ENCODE peak calls at places on chromosomes 6 and 20, in five cellular contexts. I is RCC 7860, A is RWPE1, C is T follicular helper cell, Q is mesenteric fat pad. E is an unnamed sample.

GRCh38 chr6:35491558-35492541 is 5.0 kb downstream of the TEAD3 start:
- DNase-seq in I (no peak), A (no peak), C (no peak), Q (no peak), E (peak; percentile 60)

GRCh38 chr6:37083243-37084138 is 78.0 kb downstream of the FGD2 start:
- DNase-seq in I (no peak), A (peak; percentile 77), C (no peak), Q (no peak), E (no peak)

GRCh38 chr20:44758247-44759101 is 12.8 kb downstream of the KCNK15 start:
- DNase-seq in I (no peak), A (no peak), C (no peak), Q (no peak), E (no peak)

GRCh38 chr20:25336561-25337422 is 53.8 kb downstream of the ABHD12 start:
- DNase-seq in I (no peak), A (peak; percentile 73), C (no peak), Q (no peak), E (no peak)

GRCh38 chr6:103167345-103167744 is 1692.4 kb downstream of the HACE1 start:
- DNase-seq in I (no peak), A (no peak), C (no peak), Q (no peak), E (no peak)

GRCh38 chr6:13764996-13765395 is 49.4 kb downstream of the MCUR1 start:
- DNase-seq in I (no peak), A (no peak), C (no peak), Q (peak; percentile 37), E (no peak)

GRCh38 chr6:156971153-156971882 is 194.1 kb downstream of the ARID1B start:
- DNase-seq in I (no peak), A (no peak), C (no peak), Q (no peak), E (no peak)

GRCh38 chr6:42339991-42340401 is 111.7 kb downstream of the TRERF1 start:
- DNase-seq in I (no peak), A (peak; percentile 76), C (no peak), Q (no peak), E (no peak)

GRCh38 chr6:36069573-36069972 is 42.0 kb downstream of the MAPK14 start:
- DNase-seq in I (no peak), A (no peak), C (no peak), Q (no peak), E (no peak)

GRCh38 chr6:77880501-77880900 is 227.7 kb downstream of the MEI4 start:
- DNase-seq in I (no peak), A (no peak), C (no peak), Q (no peak), E (no peak)

GRCh38 chr6:45084257-45084656 is 243.9 kb upstream of the RUNX2 start:
- DNase-seq in I (no peak), A (no peak), C (no peak), Q (no peak), E (no peak)

GRCh38 chr6:14079433-14079832 is 38.1 kb upstream of the CD83 start:
- DNase-seq in I (peak; percentile 29), A (peak; percentile 19), C (no peak), Q (peak; percentile 68), E (no peak)

GRCh38 chr6:47298475-47298874 is 11.2 kb downstream of the TNFRSF21 start:
- DNase-seq in I (no peak), A (no peak), C (no peak), Q (no peak), E (peak; percentile 34)

GRCh38 chr20:50747275-50747674 is 15.9 kb downstream of the PARD6B start:
- DNase-seq in I (no peak), A (no peak), C (no peak), Q (no peak), E (no peak)

GRCh38 chr6:18148304-18149025 is 6.4 kb downstream of the TPMT start:
- DNase-seq in I (peak; percentile 94), A (peak; percentile 51), C (no peak), Q (no peak), E (peak; percentile 21)

GRCh38 chr6:150937126-150937906 is 71.8 kb downstream of the MTHFD1L start:
- DNase-seq in I (peak; percentile 5), A (no peak), C (no peak), Q (no peak), E (no peak)

GRCh38 chr6:163711615-163712568 is 297.4 kb downstream of the QKI start:
- DNase-seq in I (no peak), A (peak; percentile 9), C (no peak), Q (no peak), E (no peak)

GRCh38 chr6:51468704-51469103 is 618.7 kb downstream of the PKHD1 start:
- DNase-seq in I (no peak), A (no peak), C (no peak), Q (no peak), E (no peak)

GRCh38 chr6:67221226-67221625 is 1413.9 kb upstream of the ADGRB3 start:
- DNase-seq in I (no peak), A (peak; percentile 5), C (no peak), Q (no peak), E (no peak)

GRCh38 chr6:131029661-131030297 is 33.3 kb downstream of the EPB41L2 start:
- DNase-seq in I (peak; percentile 42), A (peak; percentile 18), C (no peak), Q (no peak), E (no peak)

GRCh38 chr6:93580441-93580840 is 161.1 kb upstream of the EPHA7 start:
- DNase-seq in I (no peak), A (no peak), C (no peak), Q (no peak), E (no peak)